ENCODE peak calls at places on chromosomes 7 and 10, in seven cellular contexts. K is heart left ventricle, L is right lobe of liver, Q is left ventricle myocardium inferior, O is adipocyte, Y is fibroblast of pulmonary artery, D is left lung. E is an unnamed sample.

GRCh38 chr7:50632561-50633413 is 67.6 kb upstream of the DDC start:
- DNase-seq in K (peak), L (peak), Q (no peak), O (peak), Y (peak), D (no peak), E (peak)

GRCh38 chr7:12456506-12456905 is 52.8 kb upstream of the VWDE start:
- DNase-seq in K (no peak), L (no peak), Q (no peak), O (peak), Y (no peak), D (no peak), E (peak)

GRCh38 chr7:30835396-30835915 is 64.2 kb downstream of the MINDY4 start:
- DNase-seq in K (no peak), L (no peak), Q (no peak), O (no peak), Y (no peak), D (no peak), E (no peak)

GRCh38 chr10:43881657-43882056 is 233.0 kb upstream of the ZNF32 start:
- DNase-seq in K (no peak), L (no peak), Q (no peak), O (no peak), Y (no peak), D (no peak), E (no peak)

GRCh38 chr7:125814030-125814535 is 884.5 kb upstream of the POT1 start:
- DNase-seq in K (no peak), L (no peak), Q (no peak), O (peak), Y (no peak), D (no peak), E (no peak)

GRCh38 chr7:110994028-110994967 is 96.6 kb upstream of the LRRN3 start:
- DNase-seq in K (no peak), L (no peak), Q (no peak), O (no peak), Y (peak), D (no peak), E (no peak)

GRCh38 chr7:77338260-77338659 is 77.9 kb downstream of the GSAP start:
- DNase-seq in K (no peak), L (no peak), Q (no peak), O (no peak), Y (peak), D (no peak), E (no peak)

GRCh38 chr10:95604630-95605029 is 43.5 kb upstream of the SORBS1 start:
- DNase-seq in K (no peak), L (no peak), Q (no peak), O (no peak), Y (no peak), D (no peak), E (no peak)

GRCh38 chr10:5071411-5072198 is 22.6 kb upstream of the AKR1C3 start:
- DNase-seq in K (peak), L (peak), Q (peak), O (peak), Y (peak), D (peak), E (peak)

GRCh38 chr10:31075434-31075833 is 43.8 kb upstream of the ZNF438 start:
- DNase-seq in K (no peak), L (no peak), Q (no peak), O (peak), Y (peak), D (no peak), E (peak)

GRCh38 chr10:102596506-102596971 is 47.7 kb upstream of the TRIM8 start:
- DNase-seq in K (peak), L (peak), Q (peak), O (peak), Y (peak), D (no peak), E (no peak)

GRCh38 chr10:97861351-97861750 is 11.7 kb downstream of the GOLGA7B start:
- DNase-seq in K (no peak), L (no peak), Q (no peak), O (peak), Y (peak), D (no peak), E (peak)

GRCh38 chr7:130486963-130487324 is 4.9 kb upstream of the MEST start:
- DNase-seq in K (no peak), L (no peak), Q (no peak), O (no peak), Y (no peak), D (no peak), E (no peak)

GRCh38 chr7:107133396-107133795 is 35.4 kb upstream of the HBP1 start:
- DNase-seq in K (no peak), L (no peak), Q (no peak), O (no peak), Y (no peak), D (no peak), E (no peak)

GRCh38 chr7:143237363-143237762 is 15.5 kb downstream of the TAS2R40 start:
- DNase-seq in K (no peak), L (no peak), Q (no peak), O (no peak), Y (no peak), D (no peak), E (no peak)

GRCh38 chr7:144468990-144469732 is 65.7 kb upstream of the NOBOX start:
- DNase-seq in K (no peak), L (no peak), Q (no peak), O (peak), Y (peak), D (no peak), E (no peak)

GRCh38 chr10:4470231-4470840 is 355.7 kb upstream of the AKR1E2 start:
- DNase-seq in K (no peak), L (no peak), Q (no peak), O (peak), Y (peak), D (no peak), E (peak)

GRCh38 chr10:6563075-6563474 is 17.0 kb downstream of the PRKCQ start:
- DNase-seq in K (no peak), L (no peak), Q (no peak), O (no peak), Y (no peak), D (no peak), E (no peak)

GRCh38 chr10:12670004-12670403 is 320.7 kb downstream of the CAMK1D start:
- DNase-seq in K (no peak), L (no peak), Q (no peak), O (no peak), Y (no peak), D (no peak), E (no peak)

GRCh38 chr7:38070718-38071117 is 107.3 kb upstream of the STARD3NL start:
- DNase-seq in K (no peak), L (no peak), Q (no peak), O (peak), Y (peak), D (no peak), E (no peak)

GRCh38 chr10:97307866-97308780 is 10.9 kb upstream of the FRAT1 start:
- DNase-seq in K (no peak), L (peak), Q (no peak), O (peak), Y (no peak), D (no peak), E (no peak)

GRCh38 chr10:63237396-63237795 is 104.3 kb downstream of the NRBF2 start:
- DNase-seq in K (no peak), L (no peak), Q (no peak), O (no peak), Y (no peak), D (no peak), E (no peak)

GRCh38 chr7:83547526-83547925 is 101.4 kb downstream of the SEMA3E start:
- DNase-seq in K (no peak), L (peak), Q (no peak), O (peak), Y (peak), D (peak), E (peak)

GRCh38 chr7:49631071-49631826 is 142.2 kb upstream of the VWC2 start:
- DNase-seq in K (no peak), L (no peak), Q (no peak), O (no peak), Y (no peak), D (no peak), E (no peak)

GRCh38 chr7:8442814-8443304 is 9.4 kb downstream of the NXPH1 start:
- DNase-seq in K (peak), L (peak), Q (peak), O (peak), Y (peak), D (peak), E (peak)

GRCh38 chr7:88927-89921 is 103.1 kb upstream of the FAM20C start:
- DNase-seq in K (peak), L (no peak), Q (peak), O (peak), Y (peak), D (peak), E (peak)

GRCh38 chr10:88820990-88821389 is 18.5 kb downstream of the LIPM start:
- DNase-seq in K (no peak), L (no peak), Q (no peak), O (peak), Y (peak), D (no peak), E (peak)

GRCh38 chr10:112261281-112261822 is 21.8 kb upstream of the TECTB start:
- DNase-seq in K (no peak), L (peak), Q (no peak), O (peak), Y (peak), D (no peak), E (peak)

GRCh38 chr7:68535266-68535665 is 1063.0 kb upstream of the AUTS2 start:
- DNase-seq in K (no peak), L (no peak), Q (no peak), O (no peak), Y (no peak), D (no peak), E (no peak)

GRCh38 chr7:44969049-44969700 is 9.6 kb downstream of the MYO1G start:
- DNase-seq in K (no peak), L (peak), Q (no peak), O (no peak), Y (no peak), D (no peak), E (no peak)

GRCh38 chr7:97735075-97735474 is 3.2 kb downstream of the TAC1 start:
- DNase-seq in K (no peak), L (no peak), Q (no peak), O (no peak), Y (no peak), D (no peak), E (no peak)

GRCh38 chr10:70493660-70494234 is 15.2 kb downstream of the PALD1 start:
- DNase-seq in K (peak), L (no peak), Q (no peak), O (no peak), Y (no peak), D (no peak), E (no peak)

GRCh38 chr7:41163991-41164390 is 538.9 kb downstream of the INHBA start:
- DNase-seq in K (no peak), L (no peak), Q (no peak), O (no peak), Y (no peak), D (no peak), E (no peak)

GRCh38 chr10:132396495-132397035 is 435 bp upstream of the PWWP2B start:
- DNase-seq in K (peak), L (no peak), Q (peak), O (peak), Y (peak), D (no peak), E (peak)

GRCh38 chr10:99927719-99928280 is 81.9 kb downstream of the DNMBP start:
- DNase-seq in K (no peak), L (no peak), Q (no peak), O (peak), Y (no peak), D (no peak), E (no peak)
- H3K4me3 ChIP-seq in K (no peak), L (peak), Q (peak), O (no peak), Y (no peak), D (peak), E (no peak)

GRCh38 chr10:29731760-29732159 is 97.0 kb upstream of the SVIL start:
- DNase-seq in K (no peak), L (no peak), Q (no peak), O (no peak), Y (no peak), D (no peak), E (no peak)

GRCh38 chr10:29730969-29731368 is 96.2 kb upstream of the SVIL start:
- DNase-seq in K (no peak), L (no peak), Q (no peak), O (peak), Y (no peak), D (no peak), E (no peak)

GRCh38 chr10:29733323-29733722 is 98.6 kb upstream of the SVIL start:
- DNase-seq in K (no peak), L (no peak), Q (no peak), O (no peak), Y (no peak), D (no peak), E (no peak)

GRCh38 chr10:29734640-29734979 is 99.8 kb upstream of the SVIL start:
- DNase-seq in K (no peak), L (no peak), Q (no peak), O (no peak), Y (no peak), D (no peak), E (peak)

DNA sequence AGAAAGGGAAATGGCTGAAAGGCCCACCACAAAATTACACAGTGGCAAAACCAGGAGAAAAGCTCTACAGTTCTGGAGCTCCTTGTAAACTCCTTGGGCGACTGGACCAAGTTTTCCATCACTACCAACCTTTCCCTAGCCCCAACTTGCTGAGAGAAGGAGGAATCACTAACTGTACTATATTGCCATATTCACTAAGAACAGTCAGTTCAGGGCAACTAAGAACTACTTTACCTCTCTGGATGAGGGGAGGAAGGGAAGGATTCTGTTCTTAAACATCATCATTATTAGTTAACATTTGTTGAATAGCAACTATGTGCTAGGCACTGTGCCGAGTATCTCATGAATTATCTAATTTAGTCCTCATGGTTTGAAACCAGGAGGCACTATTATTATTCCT is 98.1 kb upstream of the SVIL start:
- DNase-seq in K (no peak), L (no peak), Q (no peak), O (no peak), Y (no peak), D (no peak), E (no peak)
- H3K4me3 ChIP-seq in K (no peak), L (no peak), Q (no peak), O (peak), Y (no peak), D (no peak), E (no peak)

GRCh38 chr10:99531026-99531695 is 1.6 kb upstream of the NKX2-3 start:
- DNase-seq in K (no peak), L (no peak), Q (no peak), O (no peak), Y (no peak), D (no peak), E (no peak)

GRCh38 chr10:99533496-99534455 is 1.0 kb downstream of the NKX2-3 start:
- DNase-seq in K (no peak), L (no peak), Q (no peak), O (no peak), Y (no peak), D (no peak), E (no peak)

GRCh38 chr10:99531696-99532050 is 1.1 kb upstream of the NKX2-3 start:
- DNase-seq in K (no peak), L (no peak), Q (no peak), O (no peak), Y (no peak), D (no peak), E (no peak)

GRCh38 chr10:99532687-99533495 is at the start of gene NKX2-3:
- DNase-seq in K (no peak), L (no peak), Q (peak), O (peak), Y (peak), D (peak), E (no peak)

DNA sequence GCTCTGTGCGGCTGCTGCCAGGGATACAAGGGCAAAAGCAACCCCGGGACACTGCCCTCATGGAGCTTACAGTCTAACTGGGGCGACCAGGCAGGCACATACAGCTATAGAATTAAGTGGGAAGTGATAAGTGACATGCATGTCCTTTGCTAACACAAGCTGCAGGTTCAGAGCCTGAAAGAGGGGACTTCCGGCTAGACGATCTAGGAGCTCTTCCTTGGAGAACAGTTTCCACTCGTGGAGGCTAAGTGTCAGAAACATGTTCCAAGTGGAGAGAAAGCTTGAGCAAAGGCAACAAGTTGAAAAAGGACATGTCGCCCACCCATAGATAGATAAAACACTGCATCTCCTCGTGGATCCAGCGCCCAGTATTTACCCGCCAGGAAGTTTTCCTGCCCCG is 548 bp upstream of the NKX2-3 start:
- DNase-seq in K (no peak), L (no peak), Q (no peak), O (no peak), Y (no peak), D (no peak), E (no peak)
- H3K4me3 ChIP-seq in K (no peak), L (no peak), Q (no peak), O (no peak), Y (no peak), D (peak), E (no peak)

GRCh38 chr10:103693070-103693811 is 162.1 kb downstream of the SH3PXD2A start:
- DNase-seq in K (no peak), L (no peak), Q (no peak), O (peak), Y (no peak), D (no peak), E (peak)
- H3K4me3 ChIP-seq in K (peak), L (no peak), Q (peak), O (peak), Y (peak), D (peak), E (peak)

GRCh38 chr7:16668978-16669377 is 23.0 kb downstream of the BZW2 start:
- DNase-seq in K (no peak), L (no peak), Q (no peak), O (peak), Y (peak), D (no peak), E (peak)
- H3K4me3 ChIP-seq in K (no peak), L (no peak), Q (no peak), O (peak), Y (no peak), D (no peak), E (no peak)

GRCh38 chr10:126042354-126042753 is 146.0 kb downstream of the FANK1 start:
- DNase-seq in K (no peak), L (no peak), Q (no peak), O (no peak), Y (no peak), D (no peak), E (no peak)

GRCh38 chr10:126037946-126038345 is 141.6 kb downstream of the FANK1 start:
- DNase-seq in K (no peak), L (no peak), Q (no peak), O (no peak), Y (no peak), D (no peak), E (no peak)

GRCh38 chr10:126043389-126043788 is 147.0 kb downstream of the FANK1 start:
- DNase-seq in K (no peak), L (no peak), Q (no peak), O (no peak), Y (no peak), D (no peak), E (no peak)

GRCh38 chr10:126042906-126043305 is 146.5 kb downstream of the FANK1 start:
- DNase-seq in K (no peak), L (no peak), Q (no peak), O (no peak), Y (no peak), D (no peak), E (no peak)

DNA sequence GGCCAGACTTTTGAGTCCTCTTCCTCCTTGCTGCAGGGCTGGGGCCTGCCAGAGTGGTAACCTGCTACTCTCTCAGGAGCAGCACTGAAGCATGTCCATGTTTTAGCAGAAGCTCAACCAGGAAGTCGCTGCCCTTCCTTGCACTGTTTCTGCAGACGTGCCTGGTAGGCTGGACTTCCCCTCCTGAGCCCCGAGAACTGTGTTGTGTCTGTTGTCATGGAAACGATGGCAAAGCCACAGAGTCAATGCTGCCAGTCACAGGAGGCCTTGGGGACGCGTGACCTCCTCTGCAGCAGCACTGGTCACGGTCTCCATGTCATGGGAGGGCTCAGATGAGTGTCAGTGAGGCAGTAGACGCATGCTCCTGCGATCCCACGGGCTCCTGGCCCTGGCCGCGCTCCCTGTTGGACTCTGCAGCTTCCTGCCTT is 145.5 kb downstream of the FANK1 start:
- DNase-seq in K (peak), L (peak), Q (peak), O (no peak), Y (peak), D (peak), E (peak)
- H3K4me3 ChIP-seq in K (peak), L (no peak), Q (no peak), O (no peak), Y (no peak), D (no peak), E (no peak)

DNA sequence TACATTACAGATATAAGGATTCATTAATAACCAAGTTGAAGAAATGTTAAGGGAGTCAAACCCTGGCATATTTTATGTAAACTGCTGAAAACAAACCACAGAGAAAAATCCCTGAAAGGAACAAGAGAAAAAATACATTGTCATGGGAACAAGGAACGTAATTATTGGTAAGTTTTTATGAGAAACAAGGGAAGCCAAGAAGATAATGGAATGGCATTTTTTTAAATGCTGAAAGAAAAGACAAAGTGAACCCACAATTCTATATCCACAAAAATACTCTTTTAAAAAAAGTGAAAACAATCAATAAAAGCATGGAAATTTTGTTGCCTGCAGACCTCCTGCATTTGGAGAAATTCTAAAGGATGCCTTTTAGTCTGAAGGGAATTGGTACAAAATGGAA is 136.4 kb downstream of the CD36 start:
- DNase-seq in K (no peak), L (no peak), Q (no peak), O (no peak), Y (no peak), D (no peak), E (no peak)
- H3K4me3 ChIP-seq in K (no peak), L (no peak), Q (no peak), O (no peak), Y (no peak), D (no peak), E (no peak)

GRCh38 chr10:117545141-117546019 is 2.8 kb downstream of the EMX2 start:
- DNase-seq in K (no peak), L (no peak), Q (no peak), O (no peak), Y (no peak), D (no peak), E (peak)

GRCh38 chr10:117542706-117543244 is at the start of gene EMX2:
- DNase-seq in K (no peak), L (no peak), Q (no peak), O (no peak), Y (no peak), D (no peak), E (no peak)

GRCh38 chr10:117544729-117545140 is 2.2 kb downstream of the EMX2 start:
- DNase-seq in K (no peak), L (no peak), Q (no peak), O (peak), Y (no peak), D (no peak), E (peak)

GRCh38 chr10:117543245-117543998 is 876 bp downstream of the EMX2 start:
- DNase-seq in K (no peak), L (no peak), Q (no peak), O (no peak), Y (no peak), D (no peak), E (peak)

GRCh38 chr10:117543999-117544728 is 1.6 kb downstream of the EMX2 start:
- DNase-seq in K (no peak), L (no peak), Q (no peak), O (no peak), Y (no peak), D (no peak), E (no peak)
- H3K4me3 ChIP-seq in K (peak), L (no peak), Q (peak), O (peak), Y (peak), D (no peak), E (peak)

GRCh38 chr7:128406147-128406985 is 3.4 kb downstream of the IMPDH1 start:
- DNase-seq in K (no peak), L (no peak), Q (no peak), O (no peak), Y (no peak), D (no peak), E (no peak)
- H3K4me3 ChIP-seq in K (peak), L (no peak), Q (peak), O (peak), Y (peak), D (peak), E (peak)

GRCh38 chr10:101123815-101124617 is 7.1 kb upstream of the TLX1 start:
- DNase-seq in K (no peak), L (no peak), Q (no peak), O (no peak), Y (no peak), D (no peak), E (no peak)
- H3K4me3 ChIP-seq in K (no peak), L (no peak), Q (peak), O (no peak), Y (no peak), D (no peak), E (no peak)

E was measured in foreskin fibroblast.